ENCODE peak calls at places on chromosomes 12 and 14, in five cellular contexts. N is IMR-90; H is hypothalamus; Y is astrocyte of the hippocampus; A is stimulated activated CD4-positive, alpha-beta T cell treated with anti-CD3 and anti-CD28 coated beads, Interleukin-12 subunit alpha, Interleukin-12 subunit beta, amount 100 ng/mL, for 48 hours. F is an unnamed sample.
A peak's percentile ranks its signal among the peaks of the same experiment; 100 is the strongest.

GRCh38 chr12:643478-644292 is 19.6 kb downstream of the NINJ2 start:
- DNase-seq in N (no peak), H (no peak), Y (no peak), A (no peak), F (peak; percentile 69)

GRCh38 chr12:48796976-48797375 is 8.1 kb upstream of the ADCY6 start:
- DNase-seq in N (no peak), H (no peak), Y (peak; percentile 61), A (no peak), F (no peak)

GRCh38 chr12:129102233-129102632 is 249.0 kb downstream of the GLT1D1 start:
- DNase-seq in N (no peak), H (no peak), Y (no peak), A (no peak), F (no peak)

GRCh38 chr12:58459191-58459590 is 461.1 kb downstream of the LRIG3 start:
- DNase-seq in N (peak; percentile 19), H (no peak), Y (no peak), A (no peak), F (no peak)

GRCh38 chr12:62435337-62436163 is 31.1 kb upstream of the MON2 start:
- DNase-seq in N (peak; percentile 63), H (peak; percentile 12), Y (peak; percentile 81), A (peak; percentile 9), F (peak; percentile 90)

GRCh38 chr14:60175255-60175902 is 10.2 kb upstream of the DHRS7 start:
- DNase-seq in N (peak; percentile 27), H (no peak), Y (no peak), A (no peak), F (peak; percentile 6)

GRCh38 chr12:59548930-59549329 is 46.9 kb upstream of the SLC16A7 start:
- DNase-seq in N (no peak), H (no peak), Y (no peak), A (no peak), F (no peak)

GRCh38 chr14:100586520-100587247 is 533 bp downstream of the BEGAIN start:
- DNase-seq in N (no peak), H (no peak), Y (peak; percentile 69), A (no peak), F (peak; percentile 87)

GRCh38 chr14:69518341-69519101 is 34.0 kb downstream of the PLEKHD1 start:
- DNase-seq in N (no peak), H (no peak), Y (peak; percentile 21), A (no peak), F (no peak)

GRCh38 chr12:47277972-47278448 is 198.3 kb upstream of the AMIGO2 start:
- DNase-seq in N (peak; percentile 96), H (no peak), Y (peak; percentile 83), A (no peak), F (peak; percentile 90)

GRCh38 chr12:58504539-58504938 is 415.8 kb downstream of the LRIG3 start:
- DNase-seq in N (peak; percentile 66), H (no peak), Y (peak; percentile 13), A (no peak), F (no peak)

GRCh38 chr12:8081228-8081920 is 700 bp upstream of the NECAP1 start:
- DNase-seq in N (no peak), H (no peak), Y (peak; percentile 13), A (peak; percentile 31), F (no peak)

GRCh38 chr14:94011795-94012194 is 14.3 kb upstream of the OTUB2 start:
- DNase-seq in N (no peak), H (no peak), Y (peak; percentile 58), A (no peak), F (peak; percentile 83)

GRCh38 chr14:101508196-101508947 is 52.9 kb upstream of the DIO3 start:
- DNase-seq in N (no peak), H (no peak), Y (no peak), A (no peak), F (peak; percentile 81)

GRCh38 chr14:79583738-79584405 is 627.4 kb downstream of the DIO2 start:
- DNase-seq in N (peak; percentile 88), H (no peak), Y (peak; percentile 53), A (no peak), F (no peak)

GRCh38 chr14:59918824-59919581 is 941 bp upstream of the LRRC9 start:
- DNase-seq in N (peak; percentile 18), H (no peak), Y (peak; percentile 71), A (no peak), F (peak; percentile 72)

GRCh38 chr12:62977879-62978278 is 42.9 kb upstream of the PPM1H start:
- DNase-seq in N (no peak), H (no peak), Y (no peak), A (no peak), F (no peak)